ENCODE peak calls at places on chromosomes 13 and 19, in eight cellular contexts. I is KBM-7; X is hepatic stellate cell; S is cardiac muscle cell; W is activated CD4-positive, CD25-positive, alpha-beta regulatory T cell; Z is aorta; B is Calu3; D is Panc1. H is an unnamed sample.

GRCh38 chr19:49881672-49882394 is 4.3 kb downstream of the TBC1D17 start:
- DNase-seq in S (no peak), W (no peak), I (no peak), B (no peak), D (no peak), X (no peak), Z (no peak), H (no peak)

GRCh38 chr19:34881982-34882381 is 44.7 kb upstream of the ZNF30 start:
- DNase-seq in I (no peak), D (no peak), S (no peak), B (no peak), W (no peak), X (no peak), Z (no peak), H (no peak)

GRCh38 chr13:60617863-60618733 is 221.1 kb downstream of the TDRD3 start:
- DNase-seq in W (no peak), B (no peak), S (peak), Z (no peak), D (no peak), X (peak), I (no peak), H (no peak)

GRCh38 chr19:54160182-54160811 is 776 bp upstream of the LENG1 start:
- DNase-seq in S (no peak), W (no peak), I (no peak), Z (no peak), X (no peak), D (no peak), B (no peak), H (no peak)

GRCh38 chr13:94331281-94331680 is 148.2 kb downstream of the DCT start:
- DNase-seq in W (no peak), D (no peak), I (no peak), B (no peak), Z (no peak), X (no peak), S (no peak), H (no peak)

GRCh38 chr13:43003010-43003409 is 11.0 kb upstream of the EPSTI1 start:
- DNase-seq in S (no peak), I (no peak), B (no peak), X (no peak), W (no peak), D (no peak), Z (no peak), H (no peak)

GRCh38 chr13:46962286-46962941 is 65.6 kb upstream of the HTR2A start:
- DNase-seq in I (no peak), S (peak), B (no peak), Z (no peak), D (no peak), W (no peak), X (no peak), H (no peak)

GRCh38 chr19:14118165-14119051 is 846 bp upstream of the PRKACA start:
- DNase-seq in Z (peak), W (no peak), S (peak), B (no peak), D (no peak), I (peak), X (no peak), H (peak)

GRCh38 chr19:44807652-44808462 is 1.0 kb upstream of the BCAM start:
- DNase-seq in D (no peak), I (no peak), X (peak), B (peak), W (no peak), Z (no peak), S (peak), H (no peak)

GRCh38 chr19:46076951-46077814 is 36.4 kb upstream of the IGFL4 start:
- DNase-seq in W (no peak), D (no peak), S (peak), B (peak), Z (no peak), X (peak), I (peak), H (peak)

GRCh38 chr13:98482476-98483444 is 94.1 kb downstream of the STK24 start:
- DNase-seq in D (peak), X (peak), Z (peak), B (no peak), W (no peak), S (peak), I (no peak), H (no peak)

GRCh38 chr13:27194209-27194608 is 22.6 kb upstream of the USP12 start:
- DNase-seq in S (no peak), B (no peak), W (no peak), X (no peak), D (no peak), Z (no peak), I (no peak), H (no peak)

GRCh38 chr19:55070755-55071502 is 4.7 kb upstream of the EPS8L1 start:
- DNase-seq in B (peak), X (peak), Z (peak), D (peak), W (no peak), S (no peak), I (no peak), H (no peak)

GRCh38 chr13:111043575-111043982 is 71.5 kb upstream of the ARHGEF7 start:
- DNase-seq in I (no peak), Z (no peak), X (peak), S (no peak), W (no peak), D (no peak), B (peak), H (no peak)

GRCh38 chr13:57491318-57491717 is 140.2 kb upstream of the PCDH17 start:
- DNase-seq in X (no peak), I (no peak), D (no peak), S (no peak), W (no peak), B (no peak), Z (no peak), H (no peak)

GRCh38 chr19:48961051-48961649 is 4.0 kb upstream of the FTL start:
- DNase-seq in X (no peak), W (no peak), I (no peak), S (no peak), B (no peak), Z (no peak), D (no peak), H (no peak)

GRCh38 chr13:112818040-112818697 is 128.3 kb downstream of the ATP11A start:
- DNase-seq in X (no peak), W (no peak), D (no peak), Z (peak), B (no peak), S (no peak), I (no peak), H (no peak)

GRCh38 chr19:17137417-17137816 is 61.8 kb downstream of the MYO9B start:
- DNase-seq in S (no peak), Z (no peak), W (no peak), B (no peak), X (no peak), D (no peak), I (no peak), H (no peak)

GRCh38 chr13:88896466-88896865 is 1225.3 kb downstream of the SLITRK5 start:
- DNase-seq in B (no peak), W (no peak), I (no peak), Z (peak), S (no peak), X (no peak), D (no peak), H (no peak)

GRCh38 chr13:27043013-27043412 is 128.6 kb downstream of the USP12 start:
- DNase-seq in X (peak), S (no peak), W (no peak), I (peak), Z (no peak), D (peak), B (peak), H (no peak)

GRCh38 chr19:44303305-44303704 is 1.5 kb downstream of the ZNF235 start:
- DNase-seq in W (no peak), B (no peak), D (no peak), I (peak), Z (no peak), S (no peak), X (no peak), H (no peak)

GRCh38 chr19:3276341-3276799 is 51.9 kb downstream of the CELF5 start:
- DNase-seq in W (no peak), Z (no peak), B (peak), D (no peak), I (peak), X (no peak), S (no peak), H (peak)

GRCh38 chr13:35978607-35979316 is 152.4 kb downstream of the DCLK1 start:
- DNase-seq in X (peak), I (peak), Z (no peak), D (peak), S (peak), W (no peak), B (peak), H (peak)

GRCh38 chr19:38544569-38545315 is 73.0 kb downstream of the MAP4K1 start:
- DNase-seq in B (no peak), D (no peak), Z (no peak), S (no peak), W (no peak), I (no peak), X (no peak), H (no peak)

GRCh38 chr19:48635966-48636858 is 967 bp downstream of the DBP start:
- DNase-seq in Z (peak), B (no peak), I (peak), W (no peak), S (peak), D (no peak), X (no peak), H (no peak)

GRCh38 chr13:107271226-107271625 is 703.3 kb upstream of the ARGLU1 start:
- DNase-seq in D (no peak), B (no peak), W (no peak), X (peak), Z (no peak), S (no peak), I (peak), H (no peak)

GRCh38 chr19:42207767-42208259 is 9.7 kb downstream of the DEDD2 start:
- DNase-seq in B (peak), S (no peak), D (no peak), Z (no peak), X (peak), W (no peak), I (no peak), H (no peak)

GRCh38 chr19:2532252-2533071 is 56.5 kb downstream of the GADD45B start:
- DNase-seq in S (no peak), Z (no peak), X (peak), I (no peak), D (peak), W (no peak), B (no peak), H (no peak)

GRCh38 chr19:36028313-36029041 is 4.2 kb downstream of the CLIP3 start:
- DNase-seq in B (no peak), D (no peak), Z (no peak), S (no peak), I (no peak), X (no peak), W (no peak), H (no peak)

GRCh38 chr13:44384778-44385177 is 11.2 kb downstream of the SERP2 start:
- DNase-seq in B (no peak), Z (no peak), S (no peak), I (no peak), D (no peak), X (no peak), W (no peak), H (no peak)

GRCh38 chr19:54850930-54851329 is 687 bp downstream of the KIR3DL2 start:
- DNase-seq in S (no peak), D (no peak), X (no peak), Z (no peak), I (no peak), B (no peak), W (no peak), H (no peak)

GRCh38 chr19:40150170-40150569 is 41.1 kb upstream of the MAP3K10 start:
- DNase-seq in I (no peak), X (no peak), S (no peak), Z (no peak), B (no peak), W (no peak), D (no peak), H (no peak)